ENCODE peak calls at places on chromosome 14, in four cellular contexts. W is WTC11, N is activated T-helper 1 cell treated with Interleukin-2 at 50 U/mL for 16 hours, P is T-helper 17 cell. C is an unnamed sample.

GRCh38 chr14:68178282-68178681 is 358.7 kb downstream of the RAD51B start:
- DNase-seq in N (no peak), W (no peak), P (no peak), C (no peak)

GRCh38 chr14:88424573-88424972 is 39.1 kb downstream of the SPATA7 start:
- DNase-seq in N (no peak), P (no peak), W (no peak), C (peak; percentile 68)

GRCh38 chr14:38001501-38001900 is 206.2 kb upstream of the SSTR1 start:
- DNase-seq in P (no peak), N (no peak), W (no peak), C (no peak)

GRCh38 chr14:61575126-61575525 is 120.2 kb upstream of the HIF1A start:
- DNase-seq in W (no peak), P (no peak), N (no peak), C (no peak)

GRCh38 chr14:51978566-51979398 is 10.6 kb upstream of the RTRAF start:
- DNase-seq in N (peak; percentile 62), W (peak; percentile 87), P (peak; percentile 65), C (peak; percentile 92)

GRCh38 chr14:73133795-73134194 is 2.5 kb upstream of the PSEN1 start:
- DNase-seq in N (no peak), P (no peak), W (no peak), C (peak; percentile 7)

GRCh38 chr14:21383848-21384493 is at the start of gene SUPT16H:
- DNase-seq in N (peak; percentile 89), W (peak; percentile 96), P (peak; percentile 91), C (peak; percentile 99)

GRCh38 chr14:99261916-99262787 is 9.8 kb downstream of the BCL11B start:
- DNase-seq in W (no peak), P (peak; percentile 55), N (peak; percentile 73), C (no peak)

GRCh38 chr14:91221270-91221669 is 23.2 kb downstream of the GPR68 start:
- DNase-seq in W (no peak), N (no peak), P (no peak), C (no peak)

GRCh38 chr14:105223260-105223659 is 25.1 kb upstream of the BTBD6 start:
- DNase-seq in W (no peak), P (no peak), N (no peak), C (no peak)

GRCh38 chr14:52352546-52352945 is 38.4 kb downstream of the PTGER2 start:
- DNase-seq in W (no peak), P (no peak), N (no peak), C (no peak)

GRCh38 chr14:85087201-85087600 is 442.7 kb upstream of the FLRT2 start:
- DNase-seq in P (no peak), N (no peak), W (no peak), C (no peak)

GRCh38 chr14:50083467-50084337 is 32.7 kb downstream of the VCPKMT start:
- DNase-seq in W (no peak), P (peak; percentile 39), N (no peak), C (no peak)

GRCh38 chr14:83741269-83741668 is 1788.7 kb upstream of the FLRT2 start:
- DNase-seq in N (no peak), P (no peak), W (no peak), C (no peak)

GRCh38 chr14:68794130-68794855 is 1.4 kb upstream of the ZFP36L1 start:
- DNase-seq in P (peak; percentile 62), W (peak; percentile 37), N (peak; percentile 70), C (peak; percentile 97)

GRCh38 chr14:79363291-79363690 is 848.0 kb downstream of the DIO2 start:
- DNase-seq in N (no peak), W (no peak), P (no peak), C (no peak)

GRCh38 chr14:90491868-90492560 is 95.2 kb downstream of the CALM1 start:
- DNase-seq in P (no peak), W (no peak), N (no peak), C (no peak)

GRCh38 chr14:77086017-77086727 is 11.9 kb upstream of the CIPC start:
- DNase-seq in P (no peak), N (no peak), W (no peak), C (no peak)

GRCh38 chr14:102965282-102965681 is 42.8 kb downstream of the AMN start:
- DNase-seq in W (no peak), P (no peak), N (no peak), C (no peak)

GRCh38 chr14:92105845-92106094 is 612 bp downstream of the ATXN3 start:
- DNase-seq in P (no peak), N (no peak), W (no peak), C (peak; percentile 32)

GRCh38 chr14:43247877-43248276 is 1259.2 kb downstream of the FSCB start:
- DNase-seq in P (no peak), N (no peak), W (no peak), C (no peak)

C was measured in foreskin fibroblast.